ENCODE peak calls at places on chromosomes 11 and 22, in seven cellular contexts. H is right lobe of liver, A is cardiac muscle cell, P is A549, T is HepG2, S is ovary, M is fibroblast of lung. V is an unnamed sample.

GRCh38 chr11:72821221-72821919 is 7.2 kb downstream of the ATG16L2 start:
- DNase-seq in T (no peak), S (no peak), A (no peak), P (no peak), M (no peak), H (no peak), V (no peak)

GRCh38 chr11:134512061-134512460 is 100.0 kb upstream of the B3GAT1 start:
- DNase-seq in T (no peak), S (no peak), P (no peak), M (no peak), H (peak; percentile 17), A (no peak), V (no peak)

GRCh38 chr11:12680246-12680939 is 6.2 kb downstream of the TEAD1 start:
- DNase-seq in M (peak; percentile 95), A (peak; percentile 95), H (no peak), T (peak; percentile 44), P (no peak), S (peak; percentile 78), V (peak; percentile 95)

GRCh38 chr11:29300441-29300840 is 716.4 kb downstream of the KCNA4 start:
- DNase-seq in M (peak; percentile 30), S (no peak), T (no peak), H (no peak), A (peak; percentile 60), P (no peak), V (peak; percentile 55)

GRCh38 chr11:111922803-111923202 is 4.1 kb downstream of the C11orf52 start:
- DNase-seq in S (no peak), T (peak; percentile 41), H (no peak), A (peak; percentile 91), P (no peak), M (peak; percentile 92), V (peak; percentile 96)

GRCh38 chr11:36135062-36135461 is 154.2 kb downstream of the COMMD9 start:
- DNase-seq in S (no peak), H (no peak), P (no peak), T (no peak), A (no peak), M (no peak), V (no peak)

GRCh38 chr11:134282121-134283045 is 6.2 kb downstream of the GLB1L3 start:
- DNase-seq in H (peak; percentile 74), S (no peak), P (no peak), A (no peak), M (no peak), T (no peak), V (no peak)

GRCh38 chr11:12029738-12030363 is 21.4 kb upstream of the DKK3 start:
- DNase-seq in A (no peak), M (peak; percentile 55), S (no peak), H (no peak), P (no peak), T (peak; percentile 61), V (no peak)

GRCh38 chr11:60917267-60917666 is 3.3 kb downstream of the TMEM109 start:
- DNase-seq in P (no peak), A (no peak), S (no peak), H (no peak), M (no peak), T (no peak), V (no peak)

GRCh38 chr11:13434247-13435205 is 28.5 kb downstream of the BTBD10 start:
- DNase-seq in S (no peak), H (no peak), M (no peak), A (no peak), T (no peak), P (no peak), V (no peak)

GRCh38 chr22:45335021-45335818 is 25.5 kb downstream of the FAM118A start:
- DNase-seq in T (no peak), S (no peak), H (peak; percentile 96), A (no peak), M (no peak), P (no peak), V (peak; percentile 13)

GRCh38 chr11:116732740-116733385 is 39.9 kb downstream of the BUD13 start:
- DNase-seq in P (peak; percentile 67), M (peak; percentile 70), S (peak; percentile 71), A (peak; percentile 82), T (peak; percentile 43), H (peak; percentile 67), V (peak; percentile 85)

GRCh38 chr11:122864386-122864785 is 18.2 kb upstream of the JHY start:
- DNase-seq in P (no peak), S (no peak), M (no peak), T (no peak), A (peak; percentile 8), H (no peak), V (no peak)

GRCh38 chr22:44795701-44796630 is 43.6 kb downstream of the ARHGAP8 start:
- DNase-seq in M (no peak), S (no peak), H (no peak), A (no peak), P (no peak), T (no peak), V (no peak)

GRCh38 chr22:37518509-37519267 is 527 bp downstream of the CARD10 start:
- DNase-seq in A (peak; percentile 26), M (no peak), P (no peak), T (no peak), H (no peak), S (peak; percentile 51), V (no peak)
- H3K4me3 ChIP-seq in A (peak overlapping the region; percentile 55), M (peak overlapping the region; percentile 57), P (peak overlapping the region; percentile 93), T (peak overlapping the region; percentile 89), H (peak overlapping the region; percentile 72), S (peak overlapping the region; percentile 41), V (peak overlapping the region; percentile 84)

DNA sequence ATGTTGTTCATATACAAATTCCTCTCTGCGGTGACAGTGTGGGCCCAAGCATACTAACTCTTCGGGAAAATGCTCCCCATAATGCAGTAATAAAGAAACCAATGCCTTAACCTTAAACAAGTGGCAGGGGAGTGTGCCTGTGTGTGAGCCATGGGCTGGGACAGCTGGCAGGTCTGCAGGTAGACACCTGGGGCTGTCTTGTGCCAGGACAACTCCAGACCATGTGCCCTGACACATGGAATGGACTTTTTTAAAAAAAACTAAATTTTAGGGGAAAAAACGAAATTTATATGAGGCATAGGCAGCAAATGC is 70.9 kb downstream of the ETS1 start:
- DNase-seq in M (no peak), P (no peak), A (no peak), T (no peak), H (no peak), S (no peak), V (no peak)
- H3K4me3 ChIP-seq in M (peak overlapping the region; percentile 22), P (no peak overlapping the region), A (no peak overlapping the region), T (no peak overlapping the region), H (peak overlapping the region; percentile 1), S (no peak overlapping the region), V (peak overlapping the region; percentile 89)

GRCh38 chr11:1481483-1481825 is 5.1 kb downstream of the MOB2 start:
- DNase-seq in P (no peak), T (no peak), H (no peak), M (no peak), S (peak; percentile 51), A (no peak), V (no peak)
- H3K4me3 ChIP-seq in P (no peak overlapping the region), T (no peak overlapping the region), H (no peak overlapping the region), M (no peak overlapping the region), S (no peak overlapping the region), A (no peak overlapping the region), V (no peak overlapping the region)

DNA sequence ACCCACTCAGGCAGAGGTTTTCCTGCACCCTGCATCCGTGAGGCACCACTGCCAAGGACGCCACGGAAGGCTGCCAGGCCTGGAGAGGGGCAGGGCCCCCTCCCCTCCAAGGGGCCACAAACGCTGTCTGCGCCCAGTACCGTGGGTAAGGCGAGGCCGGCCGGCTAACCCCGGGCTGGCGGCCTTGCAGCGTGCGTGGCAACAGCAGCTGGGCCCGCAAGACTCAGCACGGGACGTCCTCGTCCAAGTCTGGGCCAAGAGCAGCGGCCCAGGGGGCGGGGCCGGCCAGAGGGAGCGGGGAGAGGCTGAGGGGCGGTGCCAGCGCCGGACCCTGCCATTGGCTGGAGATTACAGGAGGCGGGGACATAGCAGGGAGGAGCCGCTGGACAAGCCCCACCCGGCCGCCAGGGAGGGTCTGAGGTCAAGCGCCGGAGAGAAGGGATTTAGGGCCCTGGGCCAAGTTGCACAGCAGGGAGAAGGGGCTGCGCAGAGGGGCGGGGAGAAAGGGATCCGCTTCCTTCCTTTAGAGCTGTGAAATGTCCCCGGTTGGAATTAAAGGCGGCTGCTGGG is 16.0 kb downstream of the SLC43A1 start:
- DNase-seq in S (peak; percentile 99), H (peak; percentile 99), A (peak; percentile 99), P (peak; percentile 98), T (peak; percentile 84), M (peak; percentile 94), V (peak; percentile 98)
- H3K4me3 ChIP-seq in S (peak overlapping the region; percentile 35), H (peak overlapping the region; percentile 33), A (no peak overlapping the region), P (peak overlapping the region; percentile 23), T (peak overlapping the region; percentile 5), M (peak overlapping the region; percentile 19), V (peak overlapping the region; percentile 75)

GRCh38 chr11:62925745-62926668 is 4.8 kb upstream of the CHRM1 start:
- DNase-seq in P (no peak), S (peak; percentile 42), M (no peak), T (no peak), H (no peak), A (no peak), V (peak; percentile 34)
- H3K4me3 ChIP-seq in P (no peak overlapping the region), S (no peak overlapping the region), M (peak overlapping the region; percentile 8), T (no peak overlapping the region), H (peak overlapping the region; percentile 11), A (no peak overlapping the region), V (peak overlapping the region; percentile 37)

DNA sequence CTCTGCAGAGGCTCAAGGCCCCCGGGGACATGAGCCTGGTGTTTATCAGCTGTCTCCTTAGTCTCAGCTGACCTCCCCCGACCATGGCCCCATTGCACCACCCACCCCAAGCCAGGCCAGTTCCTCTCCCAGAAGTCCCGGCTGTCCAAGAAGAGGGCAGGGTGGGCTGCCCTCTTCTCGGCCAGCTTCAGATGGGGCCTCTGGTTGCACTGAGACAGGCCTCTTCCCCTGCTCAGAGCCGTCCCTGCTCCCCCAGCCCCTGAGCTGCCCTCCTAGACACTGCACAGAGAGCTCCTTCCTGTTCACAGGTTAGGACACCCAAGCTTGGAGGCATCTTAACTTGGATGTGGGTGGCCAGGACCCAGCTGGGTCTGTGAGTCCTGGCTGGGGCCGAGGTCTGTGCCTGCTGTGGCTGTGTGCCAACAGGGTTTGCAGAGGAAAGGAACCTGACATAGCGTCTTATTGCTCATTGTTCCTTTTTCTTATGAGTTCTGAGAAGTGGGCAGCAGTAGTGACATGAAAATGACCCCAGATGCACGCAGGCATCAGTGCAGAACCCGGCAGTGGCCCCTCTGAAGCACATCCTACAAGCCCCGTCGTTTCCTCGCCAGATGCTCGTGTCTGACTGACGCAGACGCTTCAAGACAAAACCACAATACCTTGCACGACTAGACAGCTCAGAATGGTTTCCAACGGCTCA is 5.5 kb downstream of the TRABD start:
- DNase-seq in A (no peak), T (no peak), M (no peak), P (no peak), S (peak; percentile 56), H (no peak), V (peak; percentile 45)
- H3K4me3 ChIP-seq in A (no peak overlapping the region), T (no peak overlapping the region), M (peak overlapping the region; percentile 2), P (peak overlapping the region; percentile 56), S (peak overlapping the region; percentile 30), H (peak overlapping the region; percentile 46), V (peak overlapping the region; percentile 72)

GRCh38 chr22:39457546-39458442 is 982 bp downstream of the MGAT3 start:
- DNase-seq in A (no peak), H (no peak), M (no peak), S (no peak), P (no peak), T (no peak), V (peak; percentile 27)
- H3K4me3 ChIP-seq in A (peak overlapping the region; percentile 90), H (no peak overlapping the region), M (no peak overlapping the region), S (peak overlapping the region; percentile 29), P (peak overlapping the region; percentile 62), T (no peak overlapping the region), V (peak overlapping the region; percentile 76)

GRCh38 chr22:31333648-31334047 is 12.5 kb downstream of the PATZ1 start:
- DNase-seq in P (no peak), A (no peak), M (no peak), T (no peak), H (peak; percentile 11), S (no peak), V (no peak)
- H3K4me3 ChIP-seq in P (no peak overlapping the region), A (no peak overlapping the region), M (no peak overlapping the region), T (no peak overlapping the region), H (no peak overlapping the region), S (no peak overlapping the region), V (no peak overlapping the region)

GRCh38 chr11:81869337-81870065 is 864.2 kb downstream of the FAM181B start:
- DNase-seq in P (no peak), M (peak; percentile 2), T (no peak), S (no peak), H (no peak), A (peak; percentile 33), V (no peak)
- H3K4me3 ChIP-seq in P (no peak overlapping the region), M (no peak overlapping the region), T (no peak overlapping the region), S (no peak overlapping the region), H (no peak overlapping the region), A (no peak overlapping the region), V (no peak overlapping the region)

V was measured in adipocyte.